ENCODE peak calls at places on chromosome X, in four cellular contexts. N, K, A and O are unnamed samples.

GRCh38 chrX:40099046-40099968 is 1.5 kb upstream of the BCOR start:
- DNase-seq in A (no peak), K (peak; percentile 34), N (no peak), O (no peak)

GRCh38 chrX:42289492-42290385 is 366.4 kb upstream of the CASK start:
- DNase-seq in A (no peak), K (no peak), N (no peak), O (no peak)

GRCh38 chrX:79366888-79367749 is at the start of gene ITM2A:
- DNase-seq in N (no peak), K (peak; percentile 56), A (peak; percentile 41), O (peak; percentile 37)

GRCh38 chrX:150508461-150509367 is 59.7 kb upstream of the MTM1 start:
- DNase-seq in K (peak; percentile 58), A (no peak), N (peak; percentile 25), O (no peak)

GRCh38 chrX:152632445-152633097 is 5.1 kb upstream of the GABRQ start:
- DNase-seq in A (no peak), N (no peak), K (peak; percentile 24), O (no peak)

GRCh38 chrX:57289089-57289488 is 2.6 kb downstream of the FAAH2 start:
- DNase-seq in N (no peak), K (no peak), A (no peak), O (no peak)

GRCh38 chrX:24506082-24506481 is 41.0 kb downstream of the PDK3 start:
- DNase-seq in N (no peak), A (no peak), K (no peak), O (no peak)

GRCh38 chrX:105820247-105820646 is 2.1 kb upstream of the NRK start:
- DNase-seq in A (no peak), K (no peak), N (no peak), O (no peak)

DNA sequence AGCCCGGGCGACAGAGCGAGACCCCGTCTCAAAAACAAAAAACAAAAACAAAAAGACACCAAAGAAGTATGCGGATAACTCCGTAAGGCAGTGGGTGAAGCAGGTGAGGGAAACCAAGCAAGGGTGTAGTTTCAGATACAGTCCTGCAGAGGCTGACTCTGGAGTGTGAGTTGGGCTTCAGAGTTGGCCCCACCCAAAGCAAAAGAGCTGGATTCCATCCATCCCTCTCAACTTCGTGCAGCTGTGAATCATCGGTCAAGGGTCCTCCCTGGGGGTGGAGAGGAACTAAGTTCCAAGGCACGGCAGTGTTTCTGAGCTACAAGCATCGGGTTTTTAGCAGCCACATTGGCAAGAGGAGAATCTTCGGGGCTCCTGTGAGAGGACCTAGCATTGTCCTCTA is 43.9 kb upstream of the FAM9A start:
- DNase-seq in A (no peak), K (no peak), N (no peak), O (no peak)
- TF ChIP-seq CTCF in A (no peak), K (no peak), N (no peak), O (no peak)

GRCh38 chrX:48474127-48474526 is 1.9 kb upstream of the FTSJ1 start:
- DNase-seq in K (no peak), N (no peak), A (no peak), O (no peak)
- TF ChIP-seq CTCF in K (no peak), N (no peak), A (no peak), O (no peak)

DNA sequence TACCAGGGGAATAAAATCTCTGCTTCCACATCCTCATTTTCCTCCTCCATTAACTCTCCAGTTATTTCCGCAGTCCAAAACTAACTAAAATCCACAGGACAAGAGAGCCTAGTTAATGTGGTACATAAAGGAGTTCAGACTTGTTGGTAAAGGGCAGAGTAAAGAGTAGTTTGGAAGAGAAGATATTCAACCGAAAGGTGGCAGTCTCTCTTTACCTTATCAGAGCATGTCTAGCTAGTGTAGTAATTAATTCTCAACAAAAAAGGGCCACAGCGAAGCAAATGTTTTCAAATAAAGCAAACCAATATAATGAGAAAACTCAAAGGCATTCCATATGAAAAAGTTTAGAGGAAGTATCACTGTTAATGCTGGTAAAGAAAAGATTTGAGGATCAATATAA is 286.5 kb downstream of the GLUD2 start:
- DNase-seq in N (no peak), A (no peak), K (no peak), O (no peak)
- TF ChIP-seq CTCF in N (no peak), A (no peak), K (no peak), O (no peak)

GRCh38 chrX:71659959-71660358 is 7.4 kb upstream of the LOC101059915 start:
- DNase-seq in N (no peak), A (no peak), K (no peak), O (no peak)

GRCh38 chrX:71660562-71661416 is 6.6 kb upstream of the LOC101059915 start:
- DNase-seq in K (no peak), A (no peak), N (no peak), O (no peak)

GRCh38 chrX:71659342-71659741 is 8.0 kb upstream of the LOC101059915 start:
- DNase-seq in K (no peak), N (no peak), A (no peak), O (no peak)

GRCh38 chrX:71664889-71665491 is 2.4 kb upstream of the LOC101059915 start:
- DNase-seq in N (no peak), A (no peak), K (no peak), O (no peak)

GRCh38 chrX:71661919-71662318 is 5.4 kb upstream of the LOC101059915 start:
- DNase-seq in A (no peak), K (no peak), N (no peak), O (no peak)
- TF ChIP-seq CTCF in A (no peak), K (no peak), N (no peak), O (no peak)

GRCh38 chrX:18931972-18932371 is 51.9 kb downstream of the PHKA2 start:
- DNase-seq in N (no peak), K (no peak), A (no peak), O (no peak)
- TF ChIP-seq CTCF in N (no peak), K (peak; percentile 5), A (peak; percentile 53), O (no peak)

GRCh38 chrX:1598021-1598875 is 6.8 kb downstream of the AKAP17A start:
- DNase-seq in K (no peak), N (no peak), A (no peak), O (peak; percentile 16)

GRCh38 chrX:1597345-1598020 is 6.1 kb downstream of the AKAP17A start:
- DNase-seq in N (no peak), K (no peak), A (no peak), O (peak; percentile 13)

GRCh38 chrX:1596676-1597344 is 5.4 kb downstream of the AKAP17A start:
- DNase-seq in K (no peak), N (no peak), A (no peak), O (peak; percentile 9)

GRCh38 chrX:1593286-1594271 is 2.2 kb downstream of the AKAP17A start:
- DNase-seq in A (no peak), K (no peak), N (no peak), O (peak; percentile 13)

GRCh38 chrX:1595711-1596060 is 4.3 kb downstream of the AKAP17A start:
- DNase-seq in K (no peak), A (no peak), N (no peak), O (peak; percentile 9)
- TF ChIP-seq CTCF in K (no peak), A (no peak), N (no peak), O (no peak)

GRCh38 chrX:136354201-136354600 is 53.4 kb downstream of the ADGRG4 start:
- DNase-seq in N (no peak), K (no peak), A (no peak), O (no peak)
- TF ChIP-seq CTCF in N (no peak), K (no peak), A (no peak), O (no peak)

DNA sequence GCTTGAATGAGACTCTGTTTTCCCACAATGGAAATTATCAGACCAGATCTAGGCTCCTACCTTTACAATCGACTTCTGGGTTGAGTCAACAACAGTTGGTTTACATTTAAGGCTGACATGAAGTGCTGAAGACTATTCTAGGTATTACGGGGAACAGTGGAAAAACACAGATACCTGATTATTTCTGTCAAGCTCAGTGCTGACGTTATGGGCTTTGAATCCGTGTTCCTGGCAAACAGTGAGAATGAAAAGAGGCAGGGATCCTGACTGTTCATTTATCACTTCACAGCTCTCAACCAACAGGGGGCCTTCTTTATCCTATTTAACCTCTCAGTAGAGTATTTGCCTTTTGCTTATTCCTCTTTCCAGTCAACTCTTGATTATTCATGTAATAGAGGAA is 43.1 kb downstream of the TMEM164 start:
- DNase-seq in A (no peak), N (no peak), K (no peak), O (no peak)
- TF ChIP-seq CTCF in A (no peak), N (no peak), K (no peak), O (no peak)